ENCODE peak calls at places on chromosomes 6 and 20, in seven cellular contexts. One of them, this sample, is unnamed.

GRCh38 chr20:14582855-14583254 is 245.4 kb upstream of the FLRT3 start:
- DNase-seq in lung: no peak
- DNase-seq in uterus: no peak
- DNase-seq in left lung: no peak
- DNase-seq in psoas muscle: no peak
- DNase-seq in heart left ventricle: no peak
- DNase-seq in fibroblast of mammary gland: peak
- DNase-seq in this sample: no peak

GRCh38 chr6:158808918-158809678 is 10.1 kb downstream of the EZR start:
- DNase-seq in lung: no peak
- DNase-seq in uterus: no peak
- DNase-seq in left lung: no peak
- DNase-seq in psoas muscle: no peak
- DNase-seq in heart left ventricle: no peak
- DNase-seq in fibroblast of mammary gland: no peak
- DNase-seq in this sample: no peak

GRCh38 chr6:158002951-158003853 is 21.5 kb downstream of the SYNJ2 start:
- DNase-seq in lung: no peak
- DNase-seq in uterus: peak
- DNase-seq in left lung: peak
- DNase-seq in psoas muscle: peak
- DNase-seq in heart left ventricle: peak
- DNase-seq in fibroblast of mammary gland: peak
- DNase-seq in this sample: peak

GRCh38 chr6:139468178-139468577 is 93.7 kb upstream of the CITED2 start:
- DNase-seq in lung: no peak
- DNase-seq in uterus: no peak
- DNase-seq in left lung: no peak
- DNase-seq in psoas muscle: no peak
- DNase-seq in heart left ventricle: no peak
- DNase-seq in fibroblast of mammary gland: no peak
- DNase-seq in this sample: no peak

GRCh38 chr6:69813508-69813907 is 16.7 kb upstream of the LMBRD1 start:
- DNase-seq in lung: no peak
- DNase-seq in uterus: no peak
- DNase-seq in left lung: no peak
- DNase-seq in psoas muscle: no peak
- DNase-seq in heart left ventricle: no peak
- DNase-seq in fibroblast of mammary gland: no peak
- DNase-seq in this sample: no peak

GRCh38 chr6:136037246-136037884 is 185.9 kb downstream of the PDE7B start:
- DNase-seq in lung: no peak
- DNase-seq in uterus: peak
- DNase-seq in left lung: peak
- DNase-seq in psoas muscle: no peak
- DNase-seq in heart left ventricle: no peak
- DNase-seq in fibroblast of mammary gland: peak
- DNase-seq in this sample: no peak

GRCh38 chr20:17694767-17695166 is 5.0 kb upstream of the BANF2 start:
- DNase-seq in lung: no peak
- DNase-seq in uterus: no peak
- DNase-seq in left lung: no peak
- DNase-seq in psoas muscle: no peak
- DNase-seq in heart left ventricle: no peak
- DNase-seq in fibroblast of mammary gland: no peak
- DNase-seq in this sample: no peak

GRCh38 chr6:169722362-169723199 is 1.7 kb downstream of the PHF10 start:
- DNase-seq in lung: no peak
- DNase-seq in uterus: no peak
- DNase-seq in left lung: peak
- DNase-seq in psoas muscle: peak
- DNase-seq in heart left ventricle: peak
- DNase-seq in fibroblast of mammary gland: peak
- DNase-seq in this sample: no peak

GRCh38 chr6:30748851-30749540 is 4.6 kb upstream of the IER3 start:
- DNase-seq in lung: no peak
- DNase-seq in uterus: no peak
- DNase-seq in left lung: no peak
- DNase-seq in psoas muscle: no peak
- DNase-seq in heart left ventricle: no peak
- DNase-seq in fibroblast of mammary gland: peak
- DNase-seq in this sample: no peak

GRCh38 chr20:44448753-44449546 is 26.7 kb upstream of the TTPAL start:
- DNase-seq in lung: no peak
- DNase-seq in uterus: no peak
- DNase-seq in left lung: no peak
- DNase-seq in psoas muscle: no peak
- DNase-seq in heart left ventricle: no peak
- DNase-seq in fibroblast of mammary gland: peak
- DNase-seq in this sample: no peak

GRCh38 chr6:39790772-39791171 is 1.4 kb upstream of the DAAM2 start:
- DNase-seq in lung: peak
- DNase-seq in uterus: no peak
- DNase-seq in left lung: no peak
- DNase-seq in psoas muscle: no peak
- DNase-seq in heart left ventricle: no peak
- DNase-seq in fibroblast of mammary gland: peak
- DNase-seq in this sample: no peak

GRCh38 chr20:58001381-58001780 is 227.1 kb downstream of the ANKRD60 start:
- DNase-seq in lung: no peak
- DNase-seq in uterus: no peak
- DNase-seq in left lung: no peak
- DNase-seq in psoas muscle: peak
- DNase-seq in heart left ventricle: peak
- DNase-seq in fibroblast of mammary gland: no peak
- DNase-seq in this sample: no peak

GRCh38 chr6:36121752-36122494 is 8.4 kb upstream of the MAPK13 start:
- DNase-seq in lung: no peak
- DNase-seq in uterus: no peak
- DNase-seq in left lung: no peak
- DNase-seq in psoas muscle: no peak
- DNase-seq in heart left ventricle: no peak
- DNase-seq in fibroblast of mammary gland: no peak
- DNase-seq in this sample: no peak

GRCh38 chr6:53048431-53049195 is 16.6 kb upstream of the FBXO9 start:
- DNase-seq in lung: no peak
- DNase-seq in uterus: no peak
- DNase-seq in left lung: no peak
- DNase-seq in psoas muscle: no peak
- DNase-seq in heart left ventricle: no peak
- DNase-seq in fibroblast of mammary gland: peak
- DNase-seq in this sample: peak

GRCh38 chr6:68919537-68919936 is 284.5 kb downstream of the ADGRB3 start:
- DNase-seq in lung: no peak
- DNase-seq in uterus: no peak
- DNase-seq in left lung: no peak
- DNase-seq in psoas muscle: no peak
- DNase-seq in heart left ventricle: no peak
- DNase-seq in fibroblast of mammary gland: no peak
- DNase-seq in this sample: no peak

GRCh38 chr6:33324139-33324538 is 6.6 kb upstream of the ZBTB22 start:
- DNase-seq in lung: no peak
- DNase-seq in uterus: no peak
- DNase-seq in left lung: no peak
- DNase-seq in psoas muscle: no peak
- DNase-seq in heart left ventricle: no peak
- DNase-seq in fibroblast of mammary gland: no peak
- DNase-seq in this sample: no peak

GRCh38 chr20:58702161-58702510 is 9.5 kb downstream of the NPEPL1 start:
- DNase-seq in lung: no peak
- DNase-seq in uterus: no peak
- DNase-seq in left lung: peak
- DNase-seq in psoas muscle: no peak
- DNase-seq in heart left ventricle: no peak
- DNase-seq in fibroblast of mammary gland: no peak
- DNase-seq in this sample: no peak

GRCh38 chr6:7513534-7513933 is 27.9 kb upstream of the DSP start:
- DNase-seq in lung: no peak
- DNase-seq in uterus: no peak
- DNase-seq in left lung: no peak
- DNase-seq in psoas muscle: no peak
- DNase-seq in heart left ventricle: no peak
- DNase-seq in fibroblast of mammary gland: no peak
- DNase-seq in this sample: no peak

GRCh38 chr6:75546401-75546800 is 52.8 kb upstream of the FILIP1 start:
- DNase-seq in lung: no peak
- DNase-seq in uterus: no peak
- DNase-seq in left lung: no peak
- DNase-seq in psoas muscle: no peak
- DNase-seq in heart left ventricle: no peak
- DNase-seq in fibroblast of mammary gland: peak
- DNase-seq in this sample: no peak

GRCh38 chr6:137001287-137001976 is 43.3 kb downstream of the IL20RA start:
- DNase-seq in lung: no peak
- DNase-seq in uterus: no peak
- DNase-seq in left lung: no peak
- DNase-seq in psoas muscle: no peak
- DNase-seq in heart left ventricle: no peak
- DNase-seq in fibroblast of mammary gland: no peak
- DNase-seq in this sample: no peak

GRCh38 chr6:118893095-118893881 is 664 bp upstream of the ASF1A start:
- DNase-seq in lung: peak
- DNase-seq in uterus: peak
- DNase-seq in left lung: no peak
- DNase-seq in psoas muscle: peak
- DNase-seq in heart left ventricle: no peak
- DNase-seq in fibroblast of mammary gland: peak
- DNase-seq in this sample: no peak

GRCh38 chr20:22577515-22578220 is 6.7 kb downstream of the FOXA2 start:
- DNase-seq in lung: peak
- DNase-seq in uterus: no peak
- DNase-seq in left lung: no peak
- DNase-seq in psoas muscle: no peak
- DNase-seq in heart left ventricle: no peak
- DNase-seq in fibroblast of mammary gland: no peak
- DNase-seq in this sample: no peak

GRCh38 chr6:18488526-18489270 is 101.5 kb downstream of the RNF144B start:
- DNase-seq in lung: no peak
- DNase-seq in uterus: no peak
- DNase-seq in left lung: no peak
- DNase-seq in psoas muscle: no peak
- DNase-seq in heart left ventricle: no peak
- DNase-seq in fibroblast of mammary gland: no peak
- DNase-seq in this sample: no peak

GRCh38 chr6:35583893-35584688 is 71.4 kb upstream of the TULP1 start:
- DNase-seq in lung: peak
- DNase-seq in uterus: peak
- DNase-seq in left lung: peak
- DNase-seq in psoas muscle: no peak
- DNase-seq in heart left ventricle: peak
- DNase-seq in fibroblast of mammary gland: peak
- DNase-seq in this sample: peak

GRCh38 chr20:53291548-53291947 is 302.1 kb downstream of the ZNF217 start:
- DNase-seq in lung: no peak
- DNase-seq in uterus: no peak
- DNase-seq in left lung: no peak
- DNase-seq in psoas muscle: no peak
- DNase-seq in heart left ventricle: no peak
- DNase-seq in fibroblast of mammary gland: no peak
- DNase-seq in this sample: no peak
- TF ChIP-seq CTCF in lung: no peak
- TF ChIP-seq CTCF in uterus: no peak
- TF ChIP-seq CTCF in left lung: no peak
- TF ChIP-seq CTCF in psoas muscle: no peak
- TF ChIP-seq CTCF in heart left ventricle: no peak
- TF ChIP-seq CTCF in fibroblast of mammary gland: peak
- TF ChIP-seq CTCF in this sample: no peak

GRCh38 chr20:11777861-11778570 is 139.7 kb upstream of the BTBD3 start:
- DNase-seq in lung: no peak
- DNase-seq in uterus: no peak
- DNase-seq in left lung: no peak
- DNase-seq in psoas muscle: no peak
- DNase-seq in heart left ventricle: no peak
- DNase-seq in fibroblast of mammary gland: peak
- DNase-seq in this sample: no peak
- H3K4me3 ChIP-seq in lung: no peak
- H3K4me3 ChIP-seq in uterus: no peak
- H3K4me3 ChIP-seq in left lung: no peak
- H3K4me3 ChIP-seq in psoas muscle: peak
- H3K4me3 ChIP-seq in heart left ventricle: no peak
- H3K4me3 ChIP-seq in fibroblast of mammary gland: no peak
- H3K4me3 ChIP-seq in this sample: no peak

DNA sequence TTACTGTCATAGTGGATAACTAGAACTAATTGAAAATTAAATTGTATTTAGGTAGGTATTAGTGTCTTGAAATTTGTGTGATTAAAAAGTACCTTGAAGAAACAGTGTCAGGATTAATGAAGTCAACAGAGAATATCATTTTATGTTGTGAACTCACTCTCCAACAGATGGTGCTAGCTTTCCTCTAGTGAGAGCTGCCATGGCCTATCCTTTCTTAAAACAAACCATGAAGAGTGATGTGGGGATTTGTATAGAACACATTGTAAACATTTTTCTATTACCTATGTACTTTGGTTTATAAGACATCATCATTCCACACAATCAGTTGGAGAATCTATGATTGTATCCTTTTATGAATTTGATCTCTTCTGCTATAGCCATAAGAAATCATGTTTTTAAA is 4.8 kb upstream of the SRSF12 start:
- DNase-seq in lung: peak
- DNase-seq in uterus: no peak
- DNase-seq in left lung: no peak
- DNase-seq in psoas muscle: no peak
- DNase-seq in heart left ventricle: no peak
- DNase-seq in fibroblast of mammary gland: peak
- DNase-seq in this sample: no peak
- TF ChIP-seq CTCF in lung: peak
- TF ChIP-seq CTCF in uterus: peak
- TF ChIP-seq CTCF in left lung: no peak
- TF ChIP-seq CTCF in psoas muscle: peak
- TF ChIP-seq CTCF in heart left ventricle: peak
- TF ChIP-seq CTCF in fibroblast of mammary gland: peak
- TF ChIP-seq CTCF in this sample: peak

DNA sequence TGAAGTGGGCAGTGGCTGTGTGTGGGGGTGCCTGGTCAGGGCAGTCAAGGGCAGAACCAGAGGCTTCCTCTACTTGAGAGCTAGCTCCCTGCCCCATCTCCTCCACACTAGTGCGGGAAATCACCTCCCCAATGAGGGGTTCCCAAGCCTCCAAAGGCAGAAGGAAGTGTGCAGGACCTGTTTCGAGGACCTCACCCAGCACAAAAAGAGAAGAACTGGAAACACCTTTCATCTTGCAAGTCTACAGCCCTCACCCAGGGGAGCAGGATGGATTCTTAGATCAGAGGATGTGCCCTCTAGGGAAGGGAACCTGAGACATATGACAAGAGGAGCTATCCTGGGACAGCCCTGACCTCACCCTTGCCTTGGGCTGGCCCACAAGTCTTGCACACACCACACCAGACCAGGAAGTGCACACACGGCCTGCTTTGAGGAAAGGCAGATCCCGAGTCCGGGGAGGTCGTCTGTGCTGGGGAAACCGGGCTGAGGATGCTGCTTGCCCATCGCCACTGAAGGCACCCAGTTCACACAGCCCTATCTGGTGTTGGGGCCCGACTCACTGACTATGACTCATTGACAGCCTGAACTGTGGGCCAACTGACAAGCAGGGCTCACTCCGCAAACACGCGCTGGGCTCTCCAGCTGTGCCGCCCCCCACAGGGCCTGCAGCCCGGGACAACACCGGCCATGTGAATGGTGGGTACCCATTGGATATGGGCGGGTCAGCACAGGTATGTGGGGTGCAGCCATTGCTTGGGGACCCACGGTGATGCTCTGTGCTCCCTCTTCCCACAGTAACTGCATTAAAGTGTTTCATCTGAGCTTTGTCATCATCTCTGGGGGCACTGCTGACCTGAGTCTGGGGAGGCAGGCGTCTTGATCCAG is 1.8 kb downstream of the SAMD10 start:
- DNase-seq in lung: no peak
- DNase-seq in uterus: no peak
- DNase-seq in left lung: peak
- DNase-seq in psoas muscle: no peak
- DNase-seq in heart left ventricle: no peak
- DNase-seq in fibroblast of mammary gland: peak
- DNase-seq in this sample: no peak
- H3K4me3 ChIP-seq in lung: no peak
- H3K4me3 ChIP-seq in uterus: no peak
- H3K4me3 ChIP-seq in left lung: no peak
- H3K4me3 ChIP-seq in psoas muscle: no peak
- H3K4me3 ChIP-seq in heart left ventricle: no peak
- H3K4me3 ChIP-seq in fibroblast of mammary gland: no peak
- H3K4me3 ChIP-seq in this sample: no peak